ENCODE peak calls at places on chromosome 14, in six cellular contexts. One of them, this sample, is unnamed.

GRCh38 chr14:22433059-22433458 is 156.0 kb downstream of the DAD1 start:
- DNase-seq in NCI-H2227 treated with DMSO at 0.1 percent for 48 hours: no peak
- DNase-seq in skeletal muscle cell: no peak
- DNase-seq in ACHN: no peak
- DNase-seq in left ventricle myocardium superior: no peak
- DNase-seq in activated naive CD8-positive, alpha-beta T cell treated with anti-CD3 and anti-CD28 coated beads, Interleukin-2, amount 50 U/mL, for 24 hours: no peak
- DNase-seq in this sample: no peak

GRCh38 chr14:46582826-46583225 is 68.8 kb downstream of the RPL10L start:
- DNase-seq in activated naive CD8-positive, alpha-beta T cell treated with anti-CD3 and anti-CD28 coated beads, Interleukin-2, amount 50 U/mL, for 24 hours: no peak
- DNase-seq in skeletal muscle cell: no peak
- DNase-seq in left ventricle myocardium superior: no peak
- DNase-seq in NCI-H2227 treated with DMSO at 0.1 percent for 48 hours: no peak
- DNase-seq in ACHN: no peak
- DNase-seq in this sample: no peak

GRCh38 chr14:23399591-23399990 is 8.5 kb downstream of the MYH6 start:
- DNase-seq in NCI-H2227 treated with DMSO at 0.1 percent for 48 hours: no peak
- DNase-seq in activated naive CD8-positive, alpha-beta T cell treated with anti-CD3 and anti-CD28 coated beads, Interleukin-2, amount 50 U/mL, for 24 hours: no peak
- DNase-seq in left ventricle myocardium superior: peak
- DNase-seq in skeletal muscle cell: no peak
- DNase-seq in ACHN: no peak
- DNase-seq in this sample: no peak

GRCh38 chr14:95432152-95433093 is 84.0 kb downstream of the SYNE3 start:
- DNase-seq in skeletal muscle cell: no peak
- DNase-seq in NCI-H2227 treated with DMSO at 0.1 percent for 48 hours: no peak
- DNase-seq in ACHN: peak
- DNase-seq in left ventricle myocardium superior: peak
- DNase-seq in activated naive CD8-positive, alpha-beta T cell treated with anti-CD3 and anti-CD28 coated beads, Interleukin-2, amount 50 U/mL, for 24 hours: no peak
- DNase-seq in this sample: no peak

GRCh38 chr14:28875937-28876910 is 109.6 kb downstream of the FOXG1 start:
- DNase-seq in NCI-H2227 treated with DMSO at 0.1 percent for 48 hours: peak
- DNase-seq in activated naive CD8-positive, alpha-beta T cell treated with anti-CD3 and anti-CD28 coated beads, Interleukin-2, amount 50 U/mL, for 24 hours: no peak
- DNase-seq in ACHN: no peak
- DNase-seq in skeletal muscle cell: no peak
- DNase-seq in left ventricle myocardium superior: no peak
- DNase-seq in this sample: no peak

GRCh38 chr14:101242442-101243385 is 318.6 kb upstream of the DIO3 start:
- DNase-seq in NCI-H2227 treated with DMSO at 0.1 percent for 48 hours: no peak
- DNase-seq in activated naive CD8-positive, alpha-beta T cell treated with anti-CD3 and anti-CD28 coated beads, Interleukin-2, amount 50 U/mL, for 24 hours: no peak
- DNase-seq in skeletal muscle cell: no peak
- DNase-seq in left ventricle myocardium superior: no peak
- DNase-seq in ACHN: no peak
- DNase-seq in this sample: no peak

GRCh38 chr14:59435987-59436386 is 29.2 kb downstream of the GPR135 start:
- DNase-seq in left ventricle myocardium superior: no peak
- DNase-seq in NCI-H2227 treated with DMSO at 0.1 percent for 48 hours: no peak
- DNase-seq in ACHN: no peak
- DNase-seq in skeletal muscle cell: no peak
- DNase-seq in activated naive CD8-positive, alpha-beta T cell treated with anti-CD3 and anti-CD28 coated beads, Interleukin-2, amount 50 U/mL, for 24 hours: no peak
- DNase-seq in this sample: no peak

GRCh38 chr14:29039171-29039570 is 272.6 kb downstream of the FOXG1 start:
- DNase-seq in ACHN: no peak
- DNase-seq in left ventricle myocardium superior: no peak
- DNase-seq in NCI-H2227 treated with DMSO at 0.1 percent for 48 hours: no peak
- DNase-seq in skeletal muscle cell: no peak
- DNase-seq in activated naive CD8-positive, alpha-beta T cell treated with anti-CD3 and anti-CD28 coated beads, Interleukin-2, amount 50 U/mL, for 24 hours: no peak
- DNase-seq in this sample: no peak

GRCh38 chr14:75982724-75983358 is 1.0 kb upstream of the TGFB3 start:
- DNase-seq in left ventricle myocardium superior: peak
- DNase-seq in skeletal muscle cell: no peak
- DNase-seq in NCI-H2227 treated with DMSO at 0.1 percent for 48 hours: no peak
- DNase-seq in activated naive CD8-positive, alpha-beta T cell treated with anti-CD3 and anti-CD28 coated beads, Interleukin-2, amount 50 U/mL, for 24 hours: no peak
- DNase-seq in ACHN: peak
- DNase-seq in this sample: peak

GRCh38 chr14:89206426-89206825 is 210.6 kb downstream of the FOXN3 start:
- DNase-seq in activated naive CD8-positive, alpha-beta T cell treated with anti-CD3 and anti-CD28 coated beads, Interleukin-2, amount 50 U/mL, for 24 hours: no peak
- DNase-seq in NCI-H2227 treated with DMSO at 0.1 percent for 48 hours: no peak
- DNase-seq in left ventricle myocardium superior: no peak
- DNase-seq in ACHN: no peak
- DNase-seq in skeletal muscle cell: peak
- DNase-seq in this sample: no peak

GRCh38 chr14:78752789-78753188 is 582.6 kb downstream of the NRXN3 start:
- DNase-seq in activated naive CD8-positive, alpha-beta T cell treated with anti-CD3 and anti-CD28 coated beads, Interleukin-2, amount 50 U/mL, for 24 hours: no peak
- DNase-seq in NCI-H2227 treated with DMSO at 0.1 percent for 48 hours: no peak
- DNase-seq in left ventricle myocardium superior: no peak
- DNase-seq in ACHN: no peak
- DNase-seq in skeletal muscle cell: no peak
- DNase-seq in this sample: no peak

GRCh38 chr14:92511472-92512247 is 1.9 kb upstream of the RIN3 start:
- DNase-seq in activated naive CD8-positive, alpha-beta T cell treated with anti-CD3 and anti-CD28 coated beads, Interleukin-2, amount 50 U/mL, for 24 hours: no peak
- DNase-seq in ACHN: peak
- DNase-seq in left ventricle myocardium superior: no peak
- DNase-seq in NCI-H2227 treated with DMSO at 0.1 percent for 48 hours: no peak
- DNase-seq in skeletal muscle cell: peak
- DNase-seq in this sample: no peak

GRCh38 chr14:93715279-93715927 is 72.9 kb downstream of the PRIMA1 start:
- DNase-seq in ACHN: no peak
- DNase-seq in activated naive CD8-positive, alpha-beta T cell treated with anti-CD3 and anti-CD28 coated beads, Interleukin-2, amount 50 U/mL, for 24 hours: no peak
- DNase-seq in NCI-H2227 treated with DMSO at 0.1 percent for 48 hours: no peak
- DNase-seq in left ventricle myocardium superior: no peak
- DNase-seq in skeletal muscle cell: no peak
- DNase-seq in this sample: no peak

GRCh38 chr14:20723458-20723857 is 22.2 kb upstream of the EDDM3A start:
- DNase-seq in left ventricle myocardium superior: peak
- DNase-seq in skeletal muscle cell: no peak
- DNase-seq in ACHN: no peak
- DNase-seq in activated naive CD8-positive, alpha-beta T cell treated with anti-CD3 and anti-CD28 coated beads, Interleukin-2, amount 50 U/mL, for 24 hours: no peak
- DNase-seq in NCI-H2227 treated with DMSO at 0.1 percent for 48 hours: no peak
- DNase-seq in this sample: no peak

GRCh38 chr14:92514844-92515509 is 1.4 kb downstream of the RIN3 start:
- DNase-seq in skeletal muscle cell: no peak
- DNase-seq in NCI-H2227 treated with DMSO at 0.1 percent for 48 hours: no peak
- DNase-seq in activated naive CD8-positive, alpha-beta T cell treated with anti-CD3 and anti-CD28 coated beads, Interleukin-2, amount 50 U/mL, for 24 hours: no peak
- DNase-seq in ACHN: no peak
- DNase-seq in left ventricle myocardium superior: no peak
- DNase-seq in this sample: no peak

GRCh38 chr14:36834293-36834692 is 172.6 kb downstream of the PAX9 start:
- DNase-seq in activated naive CD8-positive, alpha-beta T cell treated with anti-CD3 and anti-CD28 coated beads, Interleukin-2, amount 50 U/mL, for 24 hours: no peak
- DNase-seq in skeletal muscle cell: no peak
- DNase-seq in ACHN: no peak
- DNase-seq in left ventricle myocardium superior: no peak
- DNase-seq in NCI-H2227 treated with DMSO at 0.1 percent for 48 hours: no peak
- DNase-seq in this sample: no peak

GRCh38 chr14:91366749-91367148 is 50.9 kb downstream of the CCDC88C start:
- DNase-seq in ACHN: no peak
- DNase-seq in left ventricle myocardium superior: no peak
- DNase-seq in NCI-H2227 treated with DMSO at 0.1 percent for 48 hours: no peak
- DNase-seq in activated naive CD8-positive, alpha-beta T cell treated with anti-CD3 and anti-CD28 coated beads, Interleukin-2, amount 50 U/mL, for 24 hours: peak
- DNase-seq in skeletal muscle cell: no peak
- DNase-seq in this sample: no peak

GRCh38 chr14:32620724-32621123 is 291.6 kb downstream of the AKAP6 start:
- DNase-seq in left ventricle myocardium superior: no peak
- DNase-seq in activated naive CD8-positive, alpha-beta T cell treated with anti-CD3 and anti-CD28 coated beads, Interleukin-2, amount 50 U/mL, for 24 hours: no peak
- DNase-seq in NCI-H2227 treated with DMSO at 0.1 percent for 48 hours: no peak
- DNase-seq in skeletal muscle cell: no peak
- DNase-seq in ACHN: no peak
- DNase-seq in this sample: no peak

GRCh38 chr14:53537421-53538315 is 384.5 kb upstream of the DDHD1 start:
- DNase-seq in ACHN: no peak
- DNase-seq in NCI-H2227 treated with DMSO at 0.1 percent for 48 hours: no peak
- DNase-seq in activated naive CD8-positive, alpha-beta T cell treated with anti-CD3 and anti-CD28 coated beads, Interleukin-2, amount 50 U/mL, for 24 hours: no peak
- DNase-seq in skeletal muscle cell: no peak
- DNase-seq in left ventricle myocardium superior: peak
- DNase-seq in this sample: no peak

GRCh38 chr14:68380304-68380840 is 412.5 kb downstream of the ZFP36L1 start:
- DNase-seq in NCI-H2227 treated with DMSO at 0.1 percent for 48 hours: no peak
- DNase-seq in activated naive CD8-positive, alpha-beta T cell treated with anti-CD3 and anti-CD28 coated beads, Interleukin-2, amount 50 U/mL, for 24 hours: no peak
- DNase-seq in skeletal muscle cell: no peak
- DNase-seq in ACHN: no peak
- DNase-seq in left ventricle myocardium superior: no peak
- DNase-seq in this sample: no peak

GRCh38 chr14:75335588-75335987 is 57.0 kb downstream of the FOS start:
- DNase-seq in ACHN: no peak
- DNase-seq in left ventricle myocardium superior: no peak
- DNase-seq in NCI-H2227 treated with DMSO at 0.1 percent for 48 hours: no peak
- DNase-seq in skeletal muscle cell: no peak
- DNase-seq in activated naive CD8-positive, alpha-beta T cell treated with anti-CD3 and anti-CD28 coated beads, Interleukin-2, amount 50 U/mL, for 24 hours: no peak
- DNase-seq in this sample: no peak

GRCh38 chr14:90692061-90692460 is 124.2 kb downstream of the TTC7B start:
- DNase-seq in activated naive CD8-positive, alpha-beta T cell treated with anti-CD3 and anti-CD28 coated beads, Interleukin-2, amount 50 U/mL, for 24 hours: no peak
- DNase-seq in ACHN: no peak
- DNase-seq in skeletal muscle cell: no peak
- DNase-seq in left ventricle myocardium superior: no peak
- DNase-seq in NCI-H2227 treated with DMSO at 0.1 percent for 48 hours: no peak
- DNase-seq in this sample: no peak

GRCh38 chr14:61319086-61319485 is 2.3 kb upstream of the PRKCH start:
- DNase-seq in skeletal muscle cell: no peak
- DNase-seq in NCI-H2227 treated with DMSO at 0.1 percent for 48 hours: no peak
- DNase-seq in left ventricle myocardium superior: no peak
- DNase-seq in ACHN: no peak
- DNase-seq in activated naive CD8-positive, alpha-beta T cell treated with anti-CD3 and anti-CD28 coated beads, Interleukin-2, amount 50 U/mL, for 24 hours: no peak
- DNase-seq in this sample: no peak

GRCh38 chr14:100864960-100865681 is 38.4 kb downstream of the RTL1 start:
- DNase-seq in left ventricle myocardium superior: no peak
- DNase-seq in activated naive CD8-positive, alpha-beta T cell treated with anti-CD3 and anti-CD28 coated beads, Interleukin-2, amount 50 U/mL, for 24 hours: no peak
- DNase-seq in ACHN: no peak
- DNase-seq in NCI-H2227 treated with DMSO at 0.1 percent for 48 hours: no peak
- DNase-seq in skeletal muscle cell: no peak
- DNase-seq in this sample: no peak

GRCh38 chr14:99229654-99230215 is 42.3 kb downstream of the BCL11B start:
- DNase-seq in activated naive CD8-positive, alpha-beta T cell treated with anti-CD3 and anti-CD28 coated beads, Interleukin-2, amount 50 U/mL, for 24 hours: no peak
- DNase-seq in ACHN: no peak
- DNase-seq in skeletal muscle cell: no peak
- DNase-seq in NCI-H2227 treated with DMSO at 0.1 percent for 48 hours: no peak
- DNase-seq in left ventricle myocardium superior: no peak
- DNase-seq in this sample: no peak

GRCh38 chr14:50773632-50774541 is 57.1 kb downstream of the NIN start:
- DNase-seq in ACHN: peak
- DNase-seq in NCI-H2227 treated with DMSO at 0.1 percent for 48 hours: peak
- DNase-seq in left ventricle myocardium superior: no peak
- DNase-seq in activated naive CD8-positive, alpha-beta T cell treated with anti-CD3 and anti-CD28 coated beads, Interleukin-2, amount 50 U/mL, for 24 hours: peak
- DNase-seq in skeletal muscle cell: no peak
- DNase-seq in this sample: no peak

GRCh38 chr14:44463386-44464004 is 43.6 kb downstream of the FSCB start:
- DNase-seq in activated naive CD8-positive, alpha-beta T cell treated with anti-CD3 and anti-CD28 coated beads, Interleukin-2, amount 50 U/mL, for 24 hours: no peak
- DNase-seq in NCI-H2227 treated with DMSO at 0.1 percent for 48 hours: no peak
- DNase-seq in left ventricle myocardium superior: no peak
- DNase-seq in ACHN: no peak
- DNase-seq in skeletal muscle cell: no peak
- DNase-seq in this sample: no peak

GRCh38 chr14:104048758-104049496 is 36.6 kb upstream of the ASPG start:
- DNase-seq in left ventricle myocardium superior: no peak
- DNase-seq in skeletal muscle cell: peak
- DNase-seq in activated naive CD8-positive, alpha-beta T cell treated with anti-CD3 and anti-CD28 coated beads, Interleukin-2, amount 50 U/mL, for 24 hours: no peak
- DNase-seq in ACHN: no peak
- DNase-seq in NCI-H2227 treated with DMSO at 0.1 percent for 48 hours: no peak
- DNase-seq in this sample: no peak

GRCh38 chr14:101596742-101597141 is 35.4 kb downstream of the DIO3 start:
- DNase-seq in ACHN: no peak
- DNase-seq in left ventricle myocardium superior: no peak
- DNase-seq in NCI-H2227 treated with DMSO at 0.1 percent for 48 hours: no peak
- DNase-seq in skeletal muscle cell: no peak
- DNase-seq in activated naive CD8-positive, alpha-beta T cell treated with anti-CD3 and anti-CD28 coated beads, Interleukin-2, amount 50 U/mL, for 24 hours: no peak
- DNase-seq in this sample: no peak

GRCh38 chr14:68703093-68703492 is 89.8 kb downstream of the ZFP36L1 start:
- DNase-seq in NCI-H2227 treated with DMSO at 0.1 percent for 48 hours: no peak
- DNase-seq in skeletal muscle cell: no peak
- DNase-seq in left ventricle myocardium superior: no peak
- DNase-seq in ACHN: peak
- DNase-seq in activated naive CD8-positive, alpha-beta T cell treated with anti-CD3 and anti-CD28 coated beads, Interleukin-2, amount 50 U/mL, for 24 hours: peak
- DNase-seq in this sample: no peak

GRCh38 chr14:75605916-75606315 is 27.5 kb downstream of the FLVCR2 start:
- DNase-seq in skeletal muscle cell: no peak
- DNase-seq in NCI-H2227 treated with DMSO at 0.1 percent for 48 hours: no peak
- DNase-seq in left ventricle myocardium superior: no peak
- DNase-seq in activated naive CD8-positive, alpha-beta T cell treated with anti-CD3 and anti-CD28 coated beads, Interleukin-2, amount 50 U/mL, for 24 hours: no peak
- DNase-seq in ACHN: no peak
- DNase-seq in this sample: no peak

GRCh38 chr14:75476274-75476995 is 45.8 kb upstream of the BATF start:
- DNase-seq in activated naive CD8-positive, alpha-beta T cell treated with anti-CD3 and anti-CD28 coated beads, Interleukin-2, amount 50 U/mL, for 24 hours: no peak
- DNase-seq in NCI-H2227 treated with DMSO at 0.1 percent for 48 hours: peak
- DNase-seq in skeletal muscle cell: no peak
- DNase-seq in ACHN: no peak
- DNase-seq in left ventricle myocardium superior: no peak
- DNase-seq in this sample: no peak

GRCh38 chr14:63800651-63801385 is 52.0 kb upstream of the SYNE2 start:
- DNase-seq in ACHN: no peak
- DNase-seq in activated naive CD8-positive, alpha-beta T cell treated with anti-CD3 and anti-CD28 coated beads, Interleukin-2, amount 50 U/mL, for 24 hours: no peak
- DNase-seq in left ventricle myocardium superior: no peak
- DNase-seq in skeletal muscle cell: no peak
- DNase-seq in NCI-H2227 treated with DMSO at 0.1 percent for 48 hours: no peak
- DNase-seq in this sample: no peak

This sample was measured in ureter.